ENCODE peak calls at places on chromosomes 5 and 9, in four cellular contexts. One of them, this sample, is unnamed.

GRCh38 chr9:72979405-72980100 is 26.7 kb upstream of the ALDH1A1 start:
- DNase-seq in suprapubic skin: no peak
- DNase-seq in prostate gland: no peak
- DNase-seq in spleen: no peak
- DNase-seq in this sample: no peak

GRCh38 chr5:159215886-159216285 is 6.5 kb upstream of the RNF145 start:
- DNase-seq in suprapubic skin: no peak
- DNase-seq in prostate gland: no peak
- DNase-seq in spleen: no peak
- DNase-seq in this sample: no peak

GRCh38 chr9:114223564-114224246 is 68.4 kb downstream of the COL27A1 start:
- DNase-seq in suprapubic skin: no peak
- DNase-seq in prostate gland: no peak
- DNase-seq in spleen: no peak
- DNase-seq in this sample: no peak

GRCh38 chr5:157718529-157718928 is 12.7 kb upstream of the THG1L start:
- DNase-seq in suprapubic skin: no peak
- DNase-seq in prostate gland: no peak
- DNase-seq in spleen: no peak
- DNase-seq in this sample: no peak

GRCh38 chr5:61658592-61659008 is 326.5 kb downstream of the ZSWIM6 start:
- DNase-seq in suprapubic skin: peak
- DNase-seq in prostate gland: peak
- DNase-seq in spleen: peak
- DNase-seq in this sample: no peak

GRCh38 chr9:32525506-32525905 is 490 bp downstream of the RIGI start:
- DNase-seq in suprapubic skin: no peak
- DNase-seq in prostate gland: peak
- DNase-seq in spleen: no peak
- DNase-seq in this sample: no peak

GRCh38 chr9:77939149-77939668 is 92.4 kb downstream of the GNAQ start:
- DNase-seq in suprapubic skin: no peak
- DNase-seq in prostate gland: no peak
- DNase-seq in spleen: no peak
- DNase-seq in this sample: no peak

GRCh38 chr5:111950660-111951059 is 193.7 kb upstream of the NREP start:
- DNase-seq in suprapubic skin: no peak
- DNase-seq in prostate gland: no peak
- DNase-seq in spleen: no peak
- DNase-seq in this sample: no peak

GRCh38 chr9:3931996-3932906 is 367.6 kb downstream of the GLIS3 start:
- DNase-seq in suprapubic skin: no peak
- DNase-seq in prostate gland: no peak
- DNase-seq in spleen: no peak
- DNase-seq in this sample: no peak

GRCh38 chr5:103526164-103526915 is 36.2 kb downstream of the NUDT12 start:
- DNase-seq in suprapubic skin: no peak
- DNase-seq in prostate gland: no peak
- DNase-seq in spleen: no peak
- DNase-seq in this sample: no peak

GRCh38 chr5:179832039-179832745 is 11.5 kb downstream of the SQSTM1 start:
- DNase-seq in suprapubic skin: no peak
- DNase-seq in prostate gland: no peak
- DNase-seq in spleen: no peak
- DNase-seq in this sample: no peak

GRCh38 chr5:133246053-133246370 is 194.2 kb downstream of the HSPA4 start:
- DNase-seq in suprapubic skin: no peak
- DNase-seq in prostate gland: no peak
- DNase-seq in spleen: peak
- DNase-seq in this sample: no peak

GRCh38 chr9:14097215-14097614 is 216.7 kb downstream of the NFIB start:
- DNase-seq in suprapubic skin: no peak
- DNase-seq in prostate gland: no peak
- DNase-seq in spleen: no peak
- DNase-seq in this sample: no peak

GRCh38 chr5:87551807-87552377 is 139.2 kb upstream of the CCNH start:
- DNase-seq in suprapubic skin: no peak
- DNase-seq in prostate gland: no peak
- DNase-seq in spleen: no peak
- DNase-seq in this sample: no peak

GRCh38 chr9:82410306-82410705 is 421.7 kb downstream of the SPATA31D1 start:
- DNase-seq in suprapubic skin: no peak
- DNase-seq in prostate gland: no peak
- DNase-seq in spleen: no peak
- DNase-seq in this sample: no peak

GRCh38 chr5:19739691-19740090 is 248.3 kb downstream of the CDH18 start:
- DNase-seq in suprapubic skin: no peak
- DNase-seq in prostate gland: no peak
- DNase-seq in spleen: no peak
- DNase-seq in this sample: no peak

GRCh38 chr9:14018061-14018460 is 295.9 kb downstream of the NFIB start:
- DNase-seq in suprapubic skin: no peak
- DNase-seq in prostate gland: no peak
- DNase-seq in spleen: no peak
- DNase-seq in this sample: no peak

GRCh38 chr9:26129216-26129615 is 451.0 kb upstream of the TUSC1 start:
- DNase-seq in suprapubic skin: no peak
- DNase-seq in prostate gland: no peak
- DNase-seq in spleen: no peak
- DNase-seq in this sample: no peak

GRCh38 chr9:128550770-128551651 is 1.4 kb upstream of the SPTAN1 start:
- DNase-seq in suprapubic skin: no peak
- DNase-seq in prostate gland: no peak
- DNase-seq in spleen: no peak
- DNase-seq in this sample: no peak

GRCh38 chr9:77454668-77455067 is 193.5 kb downstream of the GNA14 start:
- DNase-seq in suprapubic skin: no peak
- DNase-seq in prostate gland: no peak
- DNase-seq in spleen: no peak
- DNase-seq in this sample: no peak

GRCh38 chr5:142618125-142618524 is 67.8 kb downstream of the FGF1 start:
- DNase-seq in suprapubic skin: no peak
- DNase-seq in prostate gland: no peak
- DNase-seq in spleen: no peak
- DNase-seq in this sample: no peak

GRCh38 chr5:111948517-111948916 is 191.5 kb upstream of the NREP start:
- DNase-seq in suprapubic skin: no peak
- DNase-seq in prostate gland: no peak
- DNase-seq in spleen: no peak
- DNase-seq in this sample: no peak

GRCh38 chr5:122164831-122165573 is 35.7 kb downstream of the ZNF474 start:
- DNase-seq in suprapubic skin: no peak
- DNase-seq in prostate gland: no peak
- DNase-seq in spleen: no peak
- DNase-seq in this sample: no peak

GRCh38 chr5:9686211-9686610 is 56.1 kb upstream of the TAS2R1 start:
- DNase-seq in suprapubic skin: no peak
- DNase-seq in prostate gland: no peak
- DNase-seq in spleen: no peak
- DNase-seq in this sample: no peak

GRCh38 chr9:72315510-72316287 is 49.3 kb downstream of the ZFAND5 start:
- DNase-seq in suprapubic skin: no peak
- DNase-seq in prostate gland: peak
- DNase-seq in spleen: no peak
- DNase-seq in this sample: no peak

GRCh38 chr9:83431470-83432060 is 106.6 kb downstream of the FRMD3 start:
- DNase-seq in suprapubic skin: no peak
- DNase-seq in prostate gland: peak
- DNase-seq in spleen: no peak
- DNase-seq in this sample: no peak

GRCh38 chr5:106875591-106876297 is 795.0 kb downstream of the EFNA5 start:
- DNase-seq in suprapubic skin: no peak
- DNase-seq in prostate gland: no peak
- DNase-seq in spleen: peak
- DNase-seq in this sample: no peak

GRCh38 chr5:136132087-136132486 is 558 bp upstream of the SMAD5 start:
- DNase-seq in suprapubic skin: no peak
- DNase-seq in prostate gland: no peak
- DNase-seq in spleen: peak
- DNase-seq in this sample: no peak

GRCh38 chr5:128378196-128378595 is 159.8 kb downstream of the FBN2 start:
- DNase-seq in suprapubic skin: no peak
- DNase-seq in prostate gland: no peak
- DNase-seq in spleen: no peak
- DNase-seq in this sample: no peak

GRCh38 chr5:138623053-138623452 is 47.9 kb upstream of the HSPA9 start:
- DNase-seq in suprapubic skin: peak
- DNase-seq in prostate gland: no peak
- DNase-seq in spleen: no peak
- DNase-seq in this sample: no peak

GRCh38 chr9:30758726-30759446 is 1625.6 kb upstream of the ACO1 start:
- DNase-seq in suprapubic skin: no peak
- DNase-seq in prostate gland: no peak
- DNase-seq in spleen: peak
- DNase-seq in this sample: no peak

GRCh38 chr9:130425741-130426466 is 18.9 kb upstream of the ASS1 start:
- DNase-seq in suprapubic skin: no peak
- DNase-seq in prostate gland: no peak
- DNase-seq in spleen: no peak
- DNase-seq in this sample: no peak

GRCh38 chr9:130424781-130425310 is 19.9 kb upstream of the ASS1 start:
- DNase-seq in suprapubic skin: no peak
- DNase-seq in prostate gland: no peak
- DNase-seq in spleen: no peak
- DNase-seq in this sample: no peak

GRCh38 chr9:130427326-130427725 is 17.4 kb upstream of the ASS1 start:
- DNase-seq in suprapubic skin: no peak
- DNase-seq in prostate gland: no peak
- DNase-seq in spleen: no peak
- DNase-seq in this sample: no peak

GRCh38 chr9:130426883-130427282 is 17.9 kb upstream of the ASS1 start:
- DNase-seq in suprapubic skin: no peak
- DNase-seq in prostate gland: peak
- DNase-seq in spleen: no peak
- DNase-seq in this sample: no peak

GRCh38 chr9:130426467-130426773 is 18.3 kb upstream of the ASS1 start:
- DNase-seq in suprapubic skin: no peak
- DNase-seq in prostate gland: no peak
- DNase-seq in spleen: no peak
- DNase-seq in this sample: no peak
- H3K27ac ChIP-seq in suprapubic skin: no peak
- H3K27ac ChIP-seq in prostate gland: no peak
- H3K27ac ChIP-seq in spleen: no peak
- H3K27ac ChIP-seq in this sample: no peak

GRCh38 chr5:40688127-40688756 is 8.5 kb downstream of the PTGER4 start:
- DNase-seq in suprapubic skin: peak
- DNase-seq in prostate gland: peak
- DNase-seq in spleen: peak
- DNase-seq in this sample: no peak

GRCh38 chr5:40687316-40687715 is 7.6 kb downstream of the PTGER4 start:
- DNase-seq in suprapubic skin: no peak
- DNase-seq in prostate gland: no peak
- DNase-seq in spleen: no peak
- DNase-seq in this sample: no peak

GRCh38 chr5:40691894-40692293 is 12.2 kb downstream of the PTGER4 start:
- DNase-seq in suprapubic skin: no peak
- DNase-seq in prostate gland: no peak
- DNase-seq in spleen: no peak
- DNase-seq in this sample: no peak

GRCh38 chr5:40685952-40686351 is 6.2 kb downstream of the PTGER4 start:
- DNase-seq in suprapubic skin: no peak
- DNase-seq in prostate gland: no peak
- DNase-seq in spleen: no peak
- DNase-seq in this sample: no peak

DNA sequence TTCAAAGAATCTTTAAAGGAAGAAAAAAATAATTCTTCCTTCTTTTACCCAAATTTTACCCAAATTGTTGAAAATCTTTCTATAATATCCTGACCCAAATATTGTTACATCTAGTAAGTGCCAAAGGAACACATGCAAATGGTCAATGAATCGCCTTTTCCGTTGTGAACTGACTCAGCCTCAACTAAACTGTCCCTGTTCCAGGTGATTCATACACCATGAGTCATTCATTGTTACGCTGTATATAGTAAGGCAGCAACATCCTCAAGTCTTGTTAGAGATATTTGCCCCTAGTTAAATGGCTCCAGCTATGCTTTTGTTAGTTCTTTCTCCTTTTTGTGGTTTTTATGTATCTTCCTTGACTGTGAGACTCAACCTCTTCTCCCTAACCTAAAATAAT is 9.7 kb downstream of the PTGER4 start:
- DNase-seq in suprapubic skin: no peak
- DNase-seq in prostate gland: no peak
- DNase-seq in spleen: no peak
- DNase-seq in this sample: no peak
- TF ChIP-seq POLR2AphosphoS5 in suprapubic skin: no peak
- TF ChIP-seq POLR2AphosphoS5 in prostate gland: peak
- TF ChIP-seq POLR2AphosphoS5 in spleen: no peak
- TF ChIP-seq POLR2AphosphoS5 in this sample: peak

GRCh38 chr5:74631088-74631960 is 9.2 kb downstream of the ENC1 start:
- DNase-seq in suprapubic skin: no peak
- DNase-seq in prostate gland: no peak
- DNase-seq in spleen: no peak
- DNase-seq in this sample: no peak

GRCh38 chr5:74629326-74629725 is 11.2 kb downstream of the ENC1 start:
- DNase-seq in suprapubic skin: no peak
- DNase-seq in prostate gland: no peak
- DNase-seq in spleen: no peak
- DNase-seq in this sample: no peak

GRCh38 chr5:74627511-74628120 is 12.9 kb downstream of the ENC1 start:
- DNase-seq in suprapubic skin: no peak
- DNase-seq in prostate gland: no peak
- DNase-seq in spleen: no peak
- DNase-seq in this sample: no peak

GRCh38 chr5:74632947-74633356 is 7.6 kb downstream of the ENC1 start:
- DNase-seq in suprapubic skin: no peak
- DNase-seq in prostate gland: no peak
- DNase-seq in spleen: no peak
- DNase-seq in this sample: no peak

DNA sequence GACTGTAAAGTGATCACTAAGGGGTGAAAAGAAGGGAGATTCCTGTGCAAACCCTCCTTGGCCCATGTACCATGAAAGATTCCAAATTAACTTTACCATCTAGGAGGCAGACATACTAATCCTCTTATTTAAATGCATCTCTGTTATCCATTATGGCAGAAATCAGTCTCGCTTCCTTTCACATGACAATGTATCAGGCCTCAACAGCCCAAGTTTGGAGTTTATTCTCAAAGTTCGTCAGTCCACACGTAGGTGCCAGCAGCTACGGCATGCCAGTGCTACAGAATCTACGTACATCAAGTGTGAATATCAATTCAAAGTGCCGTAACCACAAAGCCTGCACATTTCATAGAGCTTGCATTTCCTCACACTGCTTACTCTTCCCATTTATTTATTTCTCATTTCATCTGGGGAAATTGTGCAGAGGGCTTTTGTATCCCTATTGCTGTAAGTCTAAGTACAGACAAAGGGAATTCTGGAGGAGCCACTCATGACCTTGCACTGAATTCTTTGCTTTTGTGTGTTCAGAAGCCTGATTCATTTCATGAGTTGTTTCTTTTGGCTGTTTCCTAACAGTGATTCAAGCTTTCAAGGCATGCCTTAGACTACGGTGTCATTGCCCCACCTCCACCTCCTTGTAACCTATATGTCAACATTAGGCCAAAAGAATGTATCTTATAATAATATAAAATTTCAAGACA is 10.0 kb downstream of the ENC1 start:
- DNase-seq in suprapubic skin: no peak
- DNase-seq in prostate gland: no peak
- DNase-seq in spleen: no peak
- DNase-seq in this sample: no peak
- H3K27ac ChIP-seq in suprapubic skin: no peak
- H3K27ac ChIP-seq in prostate gland: no peak
- H3K27ac ChIP-seq in spleen: no peak
- H3K27ac ChIP-seq in this sample: no peak

GRCh38 chr9:93194584-93194983 is 10.6 kb downstream of the WNK2 start:
- DNase-seq in suprapubic skin: no peak
- DNase-seq in prostate gland: peak
- DNase-seq in spleen: no peak
- DNase-seq in this sample: no peak
- TF ChIP-seq POLR2AphosphoS5 in suprapubic skin: no peak
- TF ChIP-seq POLR2AphosphoS5 in prostate gland: peak
- TF ChIP-seq POLR2AphosphoS5 in spleen: no peak
- TF ChIP-seq POLR2AphosphoS5 in this sample: no peak

This sample was measured in vagina.